ENCODE peak calls at places on chromosomes 5 and 9, in ten cellular contexts. One of them, this sample, is unnamed.

GRCh38 chr5:1510631-1511030 is 13.1 kb downstream of the LPCAT1 start:
- DNase-seq in choroid plexus epithelial cell: no peak
- DNase-seq in AG09319: no peak
- DNase-seq in GM13976: no peak
- DNase-seq in AG04450: no peak
- DNase-seq in HFFc6: no peak
- DNase-seq in fibroblast of mammary gland: no peak
- DNase-seq in mucosa of descending colon: peak
- DNase-seq in H1: peak
- DNase-seq in PC-3: no peak
- DNase-seq in this sample: no peak

GRCh38 chr5:14108170-14108996 is 34.8 kb upstream of the TRIO start:
- DNase-seq in H1: peak
- DNase-seq in mucosa of descending colon: peak
- DNase-seq in GM13976: peak
- DNase-seq in AG04450: peak
- DNase-seq in HFFc6: peak
- DNase-seq in PC-3: peak
- DNase-seq in fibroblast of mammary gland: peak
- DNase-seq in AG09319: no peak
- DNase-seq in choroid plexus epithelial cell: peak
- DNase-seq in this sample: peak

GRCh38 chr5:59791602-59792001 is 101.9 kb downstream of the PDE4D start:
- DNase-seq in PC-3: no peak
- DNase-seq in mucosa of descending colon: no peak
- DNase-seq in H1: no peak
- DNase-seq in AG09319: no peak
- DNase-seq in HFFc6: no peak
- DNase-seq in choroid plexus epithelial cell: no peak
- DNase-seq in GM13976: no peak
- DNase-seq in fibroblast of mammary gland: no peak
- DNase-seq in AG04450: no peak
- DNase-seq in this sample: no peak

GRCh38 chr5:83360573-83360972 is 111.0 kb upstream of the VCAN start:
- DNase-seq in HFFc6: no peak
- DNase-seq in PC-3: no peak
- DNase-seq in fibroblast of mammary gland: no peak
- DNase-seq in AG09319: no peak
- DNase-seq in mucosa of descending colon: no peak
- DNase-seq in AG04450: no peak
- DNase-seq in GM13976: no peak
- DNase-seq in choroid plexus epithelial cell: no peak
- DNase-seq in H1: no peak
- DNase-seq in this sample: no peak

GRCh38 chr5:38719916-38720315 is 125.9 kb upstream of the OSMR start:
- DNase-seq in HFFc6: peak
- DNase-seq in mucosa of descending colon: no peak
- DNase-seq in fibroblast of mammary gland: peak
- DNase-seq in H1: no peak
- DNase-seq in AG09319: peak
- DNase-seq in PC-3: peak
- DNase-seq in choroid plexus epithelial cell: peak
- DNase-seq in AG04450: peak
- DNase-seq in GM13976: no peak
- DNase-seq in this sample: no peak

GRCh38 chr9:16673171-16673570 is 197.3 kb downstream of the BNC2 start:
- DNase-seq in H1: no peak
- DNase-seq in fibroblast of mammary gland: peak
- DNase-seq in AG04450: no peak
- DNase-seq in GM13976: no peak
- DNase-seq in choroid plexus epithelial cell: peak
- DNase-seq in AG09319: no peak
- DNase-seq in mucosa of descending colon: no peak
- DNase-seq in HFFc6: peak
- DNase-seq in PC-3: no peak
- DNase-seq in this sample: no peak

GRCh38 chr5:132467292-132467984 is 23.1 kb downstream of the IRF1 start:
- DNase-seq in HFFc6: no peak
- DNase-seq in H1: no peak
- DNase-seq in GM13976: no peak
- DNase-seq in mucosa of descending colon: peak
- DNase-seq in PC-3: no peak
- DNase-seq in fibroblast of mammary gland: no peak
- DNase-seq in choroid plexus epithelial cell: peak
- DNase-seq in AG04450: no peak
- DNase-seq in AG09319: no peak
- DNase-seq in this sample: no peak

GRCh38 chr5:139438707-139439012 is 665 bp downstream of the DNAJC18 start:
- DNase-seq in H1: peak
- DNase-seq in GM13976: no peak
- DNase-seq in choroid plexus epithelial cell: no peak
- DNase-seq in HFFc6: no peak
- DNase-seq in fibroblast of mammary gland: no peak
- DNase-seq in mucosa of descending colon: no peak
- DNase-seq in PC-3: no peak
- DNase-seq in AG04450: no peak
- DNase-seq in AG09319: no peak
- DNase-seq in this sample: no peak

GRCh38 chr5:36494028-36494427 is 112.4 kb upstream of the SLC1A3 start:
- DNase-seq in AG04450: no peak
- DNase-seq in AG09319: no peak
- DNase-seq in HFFc6: no peak
- DNase-seq in PC-3: no peak
- DNase-seq in H1: no peak
- DNase-seq in GM13976: no peak
- DNase-seq in choroid plexus epithelial cell: no peak
- DNase-seq in mucosa of descending colon: no peak
- DNase-seq in fibroblast of mammary gland: no peak
- DNase-seq in this sample: no peak

GRCh38 chr9:20380546-20380945 is 241.8 kb downstream of the MLLT3 start:
- DNase-seq in H1: no peak
- DNase-seq in AG04450: no peak
- DNase-seq in mucosa of descending colon: no peak
- DNase-seq in HFFc6: no peak
- DNase-seq in choroid plexus epithelial cell: no peak
- DNase-seq in AG09319: no peak
- DNase-seq in GM13976: no peak
- DNase-seq in PC-3: no peak
- DNase-seq in fibroblast of mammary gland: no peak
- DNase-seq in this sample: no peak

GRCh38 chr5:40939753-40940152 is 30.5 kb downstream of the C7 start:
- DNase-seq in mucosa of descending colon: no peak
- DNase-seq in GM13976: no peak
- DNase-seq in PC-3: no peak
- DNase-seq in HFFc6: no peak
- DNase-seq in H1: no peak
- DNase-seq in choroid plexus epithelial cell: no peak
- DNase-seq in fibroblast of mammary gland: no peak
- DNase-seq in AG04450: no peak
- DNase-seq in AG09319: no peak
- DNase-seq in this sample: no peak

GRCh38 chr5:54758038-54758437 is 227.4 kb downstream of the ESM1 start:
- DNase-seq in AG04450: peak
- DNase-seq in fibroblast of mammary gland: peak
- DNase-seq in AG09319: no peak
- DNase-seq in choroid plexus epithelial cell: peak
- DNase-seq in PC-3: no peak
- DNase-seq in H1: no peak
- DNase-seq in mucosa of descending colon: no peak
- DNase-seq in HFFc6: peak
- DNase-seq in GM13976: no peak
- DNase-seq in this sample: no peak

GRCh38 chr5:71938886-71939285 is 168.4 kb upstream of the MAP1B start:
- DNase-seq in fibroblast of mammary gland: no peak
- DNase-seq in AG09319: no peak
- DNase-seq in GM13976: no peak
- DNase-seq in AG04450: no peak
- DNase-seq in mucosa of descending colon: peak
- DNase-seq in choroid plexus epithelial cell: peak
- DNase-seq in H1: no peak
- DNase-seq in PC-3: peak
- DNase-seq in HFFc6: no peak
- DNase-seq in this sample: no peak

GRCh38 chr5:89255845-89256463 is 373.0 kb upstream of the MEF2C start:
- DNase-seq in fibroblast of mammary gland: peak
- DNase-seq in AG04450: peak
- DNase-seq in PC-3: peak
- DNase-seq in HFFc6: peak
- DNase-seq in choroid plexus epithelial cell: peak
- DNase-seq in GM13976: no peak
- DNase-seq in AG09319: no peak
- DNase-seq in H1: no peak
- DNase-seq in mucosa of descending colon: no peak
- DNase-seq in this sample: no peak

GRCh38 chr5:113776832-113777525 is 263.5 kb downstream of the YTHDC2 start:
- DNase-seq in mucosa of descending colon: no peak
- DNase-seq in GM13976: no peak
- DNase-seq in HFFc6: no peak
- DNase-seq in PC-3: peak
- DNase-seq in AG09319: no peak
- DNase-seq in fibroblast of mammary gland: no peak
- DNase-seq in H1: no peak
- DNase-seq in choroid plexus epithelial cell: peak
- DNase-seq in AG04450: no peak
- DNase-seq in this sample: no peak

GRCh38 chr9:109813829-109814228 is 33.8 kb downstream of the PALM2AKAP2 start:
- DNase-seq in choroid plexus epithelial cell: no peak
- DNase-seq in PC-3: no peak
- DNase-seq in AG09319: no peak
- DNase-seq in H1: no peak
- DNase-seq in fibroblast of mammary gland: no peak
- DNase-seq in AG04450: no peak
- DNase-seq in HFFc6: no peak
- DNase-seq in mucosa of descending colon: no peak
- DNase-seq in GM13976: no peak
- DNase-seq in this sample: no peak
- TF ChIP-seq CTCF in choroid plexus epithelial cell: no peak
- TF ChIP-seq CTCF in PC-3: no peak
- TF ChIP-seq CTCF in AG09319: no peak
- TF ChIP-seq CTCF in H1: no peak
- TF ChIP-seq CTCF in fibroblast of mammary gland: no peak
- TF ChIP-seq CTCF in AG04450: no peak
- TF ChIP-seq CTCF in HFFc6: no peak
- TF ChIP-seq CTCF in mucosa of descending colon: no peak
- TF ChIP-seq CTCF in GM13976: no peak
- TF ChIP-seq CTCF in this sample: no peak

DNA sequence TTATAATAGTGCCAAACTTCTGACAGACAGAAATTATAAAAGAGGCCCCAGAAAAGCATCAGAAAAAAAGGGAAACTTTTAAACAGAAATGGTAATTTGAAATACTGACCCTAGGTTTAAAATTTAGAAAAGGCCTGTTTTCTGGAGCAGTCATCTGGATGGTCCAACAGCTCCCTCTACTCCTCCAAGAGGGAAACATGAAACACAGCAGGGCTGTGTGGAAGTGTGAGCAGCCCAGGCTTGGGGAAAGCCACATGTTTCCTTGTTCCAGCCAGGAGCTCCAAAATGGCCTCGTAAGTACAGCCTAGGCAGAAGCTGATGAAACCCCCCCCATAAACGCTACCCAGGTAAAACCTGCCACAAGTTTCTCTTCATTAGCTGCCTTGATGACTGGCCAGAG is 499.3 kb upstream of the ADAMTS16 start:
- DNase-seq in PC-3: no peak
- DNase-seq in mucosa of descending colon: no peak
- DNase-seq in HFFc6: no peak
- DNase-seq in AG04450: no peak
- DNase-seq in fibroblast of mammary gland: no peak
- DNase-seq in H1: no peak
- DNase-seq in AG09319: no peak
- DNase-seq in GM13976: no peak
- DNase-seq in choroid plexus epithelial cell: peak
- DNase-seq in this sample: no peak
- TF ChIP-seq CTCF in PC-3: no peak
- TF ChIP-seq CTCF in mucosa of descending colon: no peak
- TF ChIP-seq CTCF in HFFc6: no peak
- TF ChIP-seq CTCF in AG04450: no peak
- TF ChIP-seq CTCF in fibroblast of mammary gland: no peak
- TF ChIP-seq CTCF in H1: peak
- TF ChIP-seq CTCF in AG09319: no peak
- TF ChIP-seq CTCF in GM13976: no peak
- TF ChIP-seq CTCF in choroid plexus epithelial cell: peak
- TF ChIP-seq CTCF in this sample: no peak

GRCh38 chr9:109411818-109412352 is 86.2 kb downstream of the PTPN3 start:
- DNase-seq in HFFc6: peak
- DNase-seq in choroid plexus epithelial cell: peak
- DNase-seq in PC-3: peak
- DNase-seq in GM13976: peak
- DNase-seq in AG09319: peak
- DNase-seq in AG04450: peak
- DNase-seq in mucosa of descending colon: no peak
- DNase-seq in H1: no peak
- DNase-seq in fibroblast of mammary gland: peak
- DNase-seq in this sample: no peak

GRCh38 chr9:109417054-109417453 is 81.1 kb downstream of the PTPN3 start:
- DNase-seq in fibroblast of mammary gland: no peak
- DNase-seq in AG04450: no peak
- DNase-seq in PC-3: no peak
- DNase-seq in HFFc6: no peak
- DNase-seq in AG09319: no peak
- DNase-seq in mucosa of descending colon: no peak
- DNase-seq in GM13976: no peak
- DNase-seq in choroid plexus epithelial cell: no peak
- DNase-seq in H1: no peak
- DNase-seq in this sample: no peak

GRCh38 chr9:109416135-109416706 is 81.9 kb downstream of the PTPN3 start:
- DNase-seq in mucosa of descending colon: no peak
- DNase-seq in AG09319: no peak
- DNase-seq in HFFc6: no peak
- DNase-seq in fibroblast of mammary gland: no peak
- DNase-seq in H1: no peak
- DNase-seq in PC-3: no peak
- DNase-seq in choroid plexus epithelial cell: no peak
- DNase-seq in GM13976: peak
- DNase-seq in AG04450: no peak
- DNase-seq in this sample: no peak

GRCh38 chr9:109411069-109411761 is 86.9 kb downstream of the PTPN3 start:
- DNase-seq in HFFc6: no peak
- DNase-seq in PC-3: no peak
- DNase-seq in GM13976: peak
- DNase-seq in AG09319: no peak
- DNase-seq in choroid plexus epithelial cell: peak
- DNase-seq in mucosa of descending colon: no peak
- DNase-seq in AG04450: no peak
- DNase-seq in fibroblast of mammary gland: no peak
- DNase-seq in H1: no peak
- DNase-seq in this sample: no peak

GRCh38 chr9:109414125-109414785 is 83.9 kb downstream of the PTPN3 start:
- DNase-seq in AG09319: no peak
- DNase-seq in H1: no peak
- DNase-seq in HFFc6: no peak
- DNase-seq in AG04450: no peak
- DNase-seq in GM13976: no peak
- DNase-seq in PC-3: no peak
- DNase-seq in choroid plexus epithelial cell: no peak
- DNase-seq in mucosa of descending colon: no peak
- DNase-seq in fibroblast of mammary gland: no peak
- DNase-seq in this sample: no peak
- TF ChIP-seq CTCF in AG09319: no peak
- TF ChIP-seq CTCF in H1: peak
- TF ChIP-seq CTCF in HFFc6: no peak
- TF ChIP-seq CTCF in AG04450: no peak
- TF ChIP-seq CTCF in GM13976: no peak
- TF ChIP-seq CTCF in PC-3: no peak
- TF ChIP-seq CTCF in choroid plexus epithelial cell: no peak
- TF ChIP-seq CTCF in mucosa of descending colon: no peak
- TF ChIP-seq CTCF in fibroblast of mammary gland: no peak
- TF ChIP-seq CTCF in this sample: no peak

GRCh38 chr9:123960366-123960765 is 30.4 kb upstream of the DENND1A start:
- DNase-seq in PC-3: no peak
- DNase-seq in H1: no peak
- DNase-seq in mucosa of descending colon: no peak
- DNase-seq in GM13976: no peak
- DNase-seq in HFFc6: no peak
- DNase-seq in AG09319: no peak
- DNase-seq in choroid plexus epithelial cell: no peak
- DNase-seq in fibroblast of mammary gland: no peak
- DNase-seq in AG04450: no peak
- DNase-seq in this sample: no peak
- TF ChIP-seq CTCF in PC-3: peak
- TF ChIP-seq CTCF in H1: peak
- TF ChIP-seq CTCF in mucosa of descending colon: no peak
- TF ChIP-seq CTCF in GM13976: no peak
- TF ChIP-seq CTCF in HFFc6: peak
- TF ChIP-seq CTCF in AG09319: no peak
- TF ChIP-seq CTCF in choroid plexus epithelial cell: peak
- TF ChIP-seq CTCF in fibroblast of mammary gland: peak
- TF ChIP-seq CTCF in AG04450: no peak
- TF ChIP-seq CTCF in this sample: no peak

This sample was measured in nephron progenitor cell.